ENCODE peak calls at places on chromosome 5, in four cellular contexts. Q is pancreas, C is OCI-LY7, A is heart right ventricle. R is an unnamed sample. For H3K9me3, the result is how much of the 10 kb centered on the place peaks cover.

GRCh38 chr5:161851691-161852299 is 3.9 kb downstream of the GABRA1 start:
- DNase-seq in C (peak), A (no peak), Q (no peak), R (no peak)

GRCh38 chr5:81194633-81195333 is 38.3 kb upstream of the CKMT2 start:
- DNase-seq in C (peak), A (peak), Q (peak), R (peak)

GRCh38 chr5:34914671-34915138 is 599 bp downstream of the RAD1 start:
- DNase-seq in C (peak), Q (peak), A (peak), R (peak)

GRCh38 chr5:102975040-102975439 is 144.9 kb downstream of the GIN1 start:
- DNase-seq in A (no peak), Q (no peak), C (no peak), R (no peak)

GRCh38 chr5:135489466-135490244 is 37.5 kb upstream of the TIFAB start:
- DNase-seq in C (no peak), Q (no peak), A (no peak), R (no peak)

GRCh38 chr5:69138796-69139195 is 28.2 kb upstream of the CCNB1 start:
- DNase-seq in C (no peak), A (no peak), Q (no peak), R (no peak)

GRCh38 chr5:151040211-151040747 is 19.9 kb downstream of the GPX3 start:
- DNase-seq in C (no peak), A (no peak), Q (no peak), R (no peak)

GRCh38 chr5:13866792-13867191 is 77.7 kb downstream of the DNAH5 start:
- DNase-seq in C (peak), A (peak), Q (no peak), R (no peak)

GRCh38 chr5:43117092-43117491 is 3.6 kb upstream of the ZNF131 start:
- DNase-seq in Q (no peak), C (no peak), A (no peak), R (no peak)

GRCh38 chr5:43115968-43116367 is 4.7 kb upstream of the ZNF131 start:
- DNase-seq in A (no peak), C (no peak), Q (no peak), R (no peak)

GRCh38 chr5:43123887-43124286 is 3.2 kb downstream of the ZNF131 start:
- DNase-seq in A (no peak), Q (no peak), C (no peak), R (no peak)

GRCh38 chr5:43120720-43121564 is at the start of gene ZNF131:
- DNase-seq in Q (peak), A (peak), C (peak), R (peak)

GRCh38 chr5:43121565-43122484 is 1.1 kb downstream of the ZNF131 start:
- DNase-seq in C (peak), Q (no peak), A (no peak), R (peak)
- TF ChIP-seq CTCF in C (no peak), Q (no peak), A (no peak), R (no peak)

GRCh38 chr5:176619203-176619568 is 9.2 kb upstream of the GPRIN1 start:
- DNase-seq in A (peak), Q (peak), C (peak), R (peak)
- H3K4me3 ChIP-seq in A (no peak), Q (no peak), C (no peak), R (no peak)

DNA sequence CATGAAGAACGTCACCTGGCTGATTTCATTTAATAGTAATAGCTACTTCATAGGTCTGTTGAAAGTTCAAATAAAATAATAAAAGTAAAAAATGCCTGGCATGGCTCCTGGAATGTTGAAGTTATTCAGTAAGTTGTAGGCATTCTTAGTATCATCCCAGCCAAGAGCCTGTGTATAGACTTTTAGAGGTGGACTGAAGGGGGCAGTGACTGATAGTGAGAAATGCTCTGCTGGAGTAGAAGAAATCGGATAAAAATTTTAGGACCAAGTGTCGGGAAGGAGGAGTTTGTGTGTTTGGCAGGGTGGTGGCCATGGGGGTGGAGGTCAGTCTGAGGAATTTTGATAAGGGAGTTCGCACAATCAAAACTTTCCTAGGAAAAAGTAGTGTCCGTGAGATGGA is 3.6 kb downstream of the ZFP2 start:
- DNase-seq in C (no peak), A (no peak), Q (no peak), R (no peak)
- H3K9me3 ChIP-seq in C (under half), A (under half), Q (under half), R (under half)

DNA sequence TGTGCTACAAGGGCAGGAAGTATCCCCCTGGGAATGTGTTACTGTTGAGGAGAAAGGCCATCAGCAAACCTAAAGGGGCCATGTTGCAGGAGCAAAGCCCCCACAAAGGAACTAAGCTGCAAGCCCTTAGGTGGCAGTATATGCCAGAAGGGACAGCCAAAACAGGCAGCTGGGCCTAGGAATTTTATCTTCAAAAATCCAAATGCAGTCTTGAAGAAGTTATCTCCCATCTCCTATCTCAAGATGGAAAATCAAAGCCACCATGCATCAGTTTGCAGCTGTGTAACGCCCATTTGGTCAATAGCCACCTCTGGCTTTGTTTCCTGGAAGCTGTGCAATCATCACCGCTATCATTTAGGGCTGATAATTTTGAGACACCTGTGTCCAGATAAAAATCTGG is 400.3 kb downstream of the ARHGEF28 start:
- DNase-seq in Q (no peak), C (no peak), A (no peak), R (no peak)
- TF ChIP-seq CTCF in Q (no peak), C (peak), A (no peak), R (no peak)

DNA sequence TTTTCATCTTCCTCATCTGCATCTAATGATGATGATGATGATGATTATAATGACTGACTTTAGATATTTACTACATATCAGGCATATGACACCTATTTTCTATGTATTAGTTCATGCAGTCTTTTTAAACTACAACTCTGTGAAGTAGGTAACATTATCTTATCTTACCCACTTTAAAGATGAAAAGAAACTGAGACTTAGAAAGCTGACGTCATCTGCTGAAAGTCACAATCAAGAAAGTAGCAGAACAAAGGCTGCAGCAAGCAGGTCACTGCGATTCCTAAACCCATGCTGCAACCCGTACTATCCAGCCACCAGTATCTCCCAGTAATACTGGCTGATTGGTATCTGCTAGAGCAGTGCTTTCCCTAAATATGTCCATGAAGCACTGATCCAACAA is 40.1 kb upstream of the INSYN2B start:
- DNase-seq in C (no peak), Q (no peak), A (no peak), R (no peak)
- H3K4me3 ChIP-seq in C (no peak), Q (no peak), A (no peak), R (no peak)

GRCh38 chr5:152956943-152957613 is 533.4 kb upstream of the GRIA1 start:
- DNase-seq in A (no peak), C (no peak), Q (no peak), R (no peak)

GRCh38 chr5:152953788-152954483 is 536.5 kb upstream of the GRIA1 start:
- DNase-seq in C (no peak), A (no peak), Q (no peak), R (no peak)
- H3K9me3 ChIP-seq in C (under half), A (under half), Q (under half), R (under half)

GRCh38 chr5:113038714-113039113 is 62.1 kb downstream of the DCP2 start:
- DNase-seq in A (no peak), Q (no peak), C (no peak), R (no peak)
- TF ChIP-seq CTCF in A (no peak), Q (no peak), C (no peak), R (no peak)